ENCODE peak calls at places on chromosome 20, in ten cellular contexts. V, Y, B, W, D, Q, I, J, U and N are unnamed samples.

GRCh38 chr20:6101346-6101745 is 21.5 kb downstream of the FERMT1 start:
- DNase-seq in V (no peak), Y (no peak), B (no peak), W (no peak), D (no peak), Q (no peak), I (no peak), J (no peak), U (no peak), N (no peak)

GRCh38 chr20:25389858-25390537 is 637 bp downstream of the ABHD12 start:
- DNase-seq in V (no peak), Y (peak), B (no peak), W (peak), D (peak), Q (no peak), I (peak), J (no peak), U (peak), N (no peak)

GRCh38 chr20:25865715-25866656 is 169.3 kb upstream of the ZNF337 start:
- DNase-seq in V (peak), Y (peak), B (peak), W (peak), D (no peak), Q (no peak), I (peak), J (peak), U (peak), N (no peak)

GRCh38 chr20:29878777-29879442 is 1378.6 kb upstream of the DEFB115 start:
- DNase-seq in V (no peak), Y (no peak), B (no peak), W (no peak), D (peak), Q (no peak), I (no peak), J (no peak), U (no peak), N (no peak)

GRCh38 chr20:45358282-45359068 is 4.5 kb upstream of the SYS1 start:
- DNase-seq in V (no peak), Y (peak), B (peak), W (no peak), D (peak), Q (no peak), I (peak), J (peak), U (no peak), N (no peak)

GRCh38 chr20:14337400-14338171 is at the start of gene FLRT3:
- DNase-seq in V (peak), Y (peak), B (peak), W (peak), D (peak), Q (peak), I (peak), J (peak), U (peak), N (peak)

GRCh38 chr20:22684072-22684762 is 99.8 kb upstream of the FOXA2 start:
- DNase-seq in V (peak), Y (peak), B (peak), W (peak), D (no peak), Q (peak), I (peak), J (peak), U (peak), N (peak)

GRCh38 chr20:8854566-8854965 is 214.3 kb upstream of the PLCB4 start:
- DNase-seq in V (no peak), Y (no peak), B (peak), W (no peak), D (no peak), Q (peak), I (peak), J (peak), U (no peak), N (no peak)

GRCh38 chr20:17471606-17472187 is 59.5 kb downstream of the BFSP1 start:
- DNase-seq in V (no peak), Y (no peak), B (no peak), W (no peak), D (no peak), Q (no peak), I (no peak), J (no peak), U (no peak), N (no peak)

GRCh38 chr20:7090753-7091310 is 323.3 kb downstream of the BMP2 start:
- DNase-seq in V (no peak), Y (no peak), B (no peak), W (peak), D (no peak), Q (no peak), I (no peak), J (no peak), U (no peak), N (no peak)

GRCh38 chr20:10739575-10739974 is 65.8 kb upstream of the JAG1 start:
- DNase-seq in V (no peak), Y (no peak), B (no peak), W (no peak), D (no peak), Q (no peak), I (peak), J (peak), U (no peak), N (no peak)

GRCh38 chr20:62761759-62762131 is 34.5 kb upstream of the MRGBP start:
- DNase-seq in V (no peak), Y (no peak), B (no peak), W (no peak), D (no peak), Q (no peak), I (no peak), J (no peak), U (no peak), N (no peak)

GRCh38 chr20:59483481-59483880 is 120.9 kb upstream of the PHACTR3 start:
- DNase-seq in V (no peak), Y (no peak), B (no peak), W (no peak), D (no peak), Q (no peak), I (no peak), J (no peak), U (no peak), N (no peak)

GRCh38 chr20:1163105-1163504 is 21.7 kb downstream of the TMEM74B start:
- DNase-seq in V (no peak), Y (no peak), B (no peak), W (no peak), D (peak), Q (no peak), I (no peak), J (no peak), U (no peak), N (no peak)

GRCh38 chr20:848218-848617 is 14.7 kb downstream of the FAM110A start:
- DNase-seq in V (no peak), Y (no peak), B (no peak), W (no peak), D (no peak), Q (no peak), I (no peak), J (no peak), U (no peak), N (no peak)

GRCh38 chr20:16129411-16129810 is 443.8 kb downstream of the KIF16B start:
- DNase-seq in V (no peak), Y (no peak), B (no peak), W (no peak), D (no peak), Q (no peak), I (no peak), J (no peak), U (no peak), N (no peak)

GRCh38 chr20:57048027-57048869 is 218.2 kb downstream of the BMP7 start:
- DNase-seq in V (peak), Y (peak), B (peak), W (peak), D (no peak), Q (no peak), I (peak), J (peak), U (peak), N (no peak)

GRCh38 chr20:8242827-8243764 is 111.0 kb downstream of the PLCB1 start:
- DNase-seq in V (no peak), Y (no peak), B (peak), W (no peak), D (no peak), Q (no peak), I (no peak), J (peak), U (no peak), N (no peak)

GRCh38 chr20:63433756-63434531 is 38.5 kb downstream of the KCNQ2 start:
- DNase-seq in V (no peak), Y (no peak), B (no peak), W (no peak), D (no peak), Q (no peak), I (no peak), J (no peak), U (no peak), N (no peak)

GRCh38 chr20:13213335-13213734 is 7.7 kb upstream of the ISM1 start:
- DNase-seq in V (no peak), Y (no peak), B (peak), W (no peak), D (no peak), Q (no peak), I (no peak), J (no peak), U (no peak), N (no peak)

GRCh38 chr20:957544-957943 is 41.4 kb upstream of the ANGPT4 start:
- DNase-seq in V (peak), Y (peak), B (peak), W (peak), D (no peak), Q (no peak), I (no peak), J (no peak), U (no peak), N (no peak)

GRCh38 chr20:56630506-56631317 is 1.6 kb downstream of the TFAP2C start:
- DNase-seq in V (peak), Y (no peak), B (peak), W (peak), D (no peak), Q (no peak), I (no peak), J (no peak), U (peak), N (no peak)

GRCh38 chr20:2914160-2914559 is 40.9 kb downstream of the PTPRA start:
- DNase-seq in V (peak), Y (peak), B (no peak), W (peak), D (no peak), Q (no peak), I (no peak), J (peak), U (peak), N (no peak)
- TF ChIP-seq CTCF in V (peak), Y (peak), B (peak), W (peak), D (no peak), Q (no peak), I (no peak), J (no peak), U (no peak), N (no peak)

DNA sequence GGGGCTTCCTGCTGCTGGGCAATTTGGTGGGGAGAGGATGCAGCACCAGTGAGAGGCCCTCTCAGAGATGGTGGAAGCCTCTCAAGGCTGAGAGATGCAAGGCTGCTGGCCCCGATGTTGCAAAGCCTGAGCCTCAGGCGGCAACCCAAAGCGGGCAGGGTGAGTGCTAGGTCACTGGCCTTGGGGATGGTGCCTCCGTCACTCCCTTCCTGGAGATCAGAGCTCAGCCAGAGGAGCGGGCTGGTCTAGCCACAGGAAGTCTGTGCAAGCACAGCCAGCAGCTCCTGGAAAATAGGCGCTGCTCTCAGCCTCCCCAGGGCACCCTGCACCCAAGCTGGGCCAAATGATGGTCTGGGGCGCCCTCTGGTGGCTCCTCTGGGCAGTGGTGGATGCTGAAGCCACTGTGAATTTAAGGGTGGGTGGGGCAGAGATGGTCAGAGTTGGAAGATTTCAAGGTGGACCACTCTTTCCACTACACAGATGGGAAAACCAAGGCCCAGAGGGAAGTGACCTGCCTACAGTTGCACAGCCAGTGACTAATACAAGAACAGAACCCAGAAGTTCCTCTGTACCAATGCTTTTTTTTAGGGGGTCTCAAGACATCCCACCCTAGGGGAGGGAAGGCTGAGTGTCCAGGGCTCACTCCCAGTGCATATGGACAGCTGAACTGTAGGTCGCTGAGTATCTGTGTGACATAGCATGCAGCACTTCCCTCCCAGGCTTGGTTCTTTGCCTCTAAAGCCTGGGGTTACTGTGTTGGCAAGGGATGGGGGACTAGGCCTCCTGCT is 20.8 kb downstream of the C20orf203 start:
- DNase-seq in V (peak), Y (peak), B (peak), W (peak), D (peak), Q (peak), I (peak), J (peak), U (peak), N (peak)
- TF ChIP-seq CTCF in V (peak), Y (peak), B (peak), W (peak), D (peak), Q (peak), I (peak), J (peak), U (peak), N (peak)

DNA sequence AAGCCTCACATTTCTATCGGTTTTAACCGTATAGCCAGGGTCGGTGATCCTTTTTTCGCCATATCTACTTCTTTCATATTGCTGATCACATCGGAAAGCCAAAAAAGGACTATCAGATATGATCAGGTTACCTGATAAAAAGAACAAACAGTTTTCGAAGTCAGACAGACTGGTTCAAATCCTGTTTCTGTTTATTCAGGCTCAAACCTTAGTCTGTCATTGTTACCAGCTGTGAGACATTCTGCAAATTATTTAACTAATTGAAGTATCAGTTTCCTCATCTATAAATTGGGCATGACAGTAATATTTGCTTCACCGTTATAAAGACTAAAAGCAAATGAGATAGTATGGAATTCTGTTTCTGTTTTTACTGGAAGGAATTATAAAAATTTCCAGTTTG is 111.3 kb downstream of the TSHZ2 start:
- DNase-seq in V (no peak), Y (no peak), B (no peak), W (no peak), D (no peak), Q (no peak), I (no peak), J (no peak), U (no peak), N (no peak)
- TF ChIP-seq CTCF in V (no peak), Y (no peak), B (no peak), W (no peak), D (no peak), Q (no peak), I (no peak), J (no peak), U (no peak), N (no peak)

GRCh38 chr20:50746138-50746940 is 15.0 kb downstream of the PARD6B start:
- DNase-seq in V (no peak), Y (no peak), B (peak), W (no peak), D (no peak), Q (no peak), I (peak), J (peak), U (no peak), N (no peak)
- TF ChIP-seq CTCF in V (no peak), Y (no peak), B (no peak), W (no peak), D (no peak), Q (peak), I (no peak), J (no peak), U (no peak), N (no peak)

GRCh38 chr20:41340327-41341055 is at the start of gene LPIN3:
- DNase-seq in V (peak), Y (peak), B (peak), W (peak), D (peak), Q (no peak), I (peak), J (peak), U (peak), N (no peak)
- TF ChIP-seq CTCF in V (no peak), Y (no peak), B (no peak), W (no peak), D (no peak), Q (no peak), I (no peak), J (peak), U (no peak), N (peak)

GRCh38 chr20:34578040-34578439 is 19.5 kb downstream of the MAP1LC3A start:
- DNase-seq in V (no peak), Y (peak), B (peak), W (no peak), D (peak), Q (no peak), I (no peak), J (peak), U (no peak), N (no peak)

GRCh38 chr20:34579936-34580587 is 21.5 kb downstream of the MAP1LC3A start:
- DNase-seq in V (no peak), Y (peak), B (no peak), W (peak), D (peak), Q (no peak), I (no peak), J (no peak), U (peak), N (no peak)

GRCh38 chr20:34578521-34579147 is 20.1 kb downstream of the MAP1LC3A start:
- DNase-seq in V (no peak), Y (no peak), B (no peak), W (no peak), D (peak), Q (no peak), I (no peak), J (no peak), U (no peak), N (no peak)

GRCh38 chr20:34580588-34580940 is 22.0 kb downstream of the MAP1LC3A start:
- DNase-seq in V (no peak), Y (no peak), B (no peak), W (no peak), D (peak), Q (no peak), I (no peak), J (no peak), U (no peak), N (no peak)

DNA sequence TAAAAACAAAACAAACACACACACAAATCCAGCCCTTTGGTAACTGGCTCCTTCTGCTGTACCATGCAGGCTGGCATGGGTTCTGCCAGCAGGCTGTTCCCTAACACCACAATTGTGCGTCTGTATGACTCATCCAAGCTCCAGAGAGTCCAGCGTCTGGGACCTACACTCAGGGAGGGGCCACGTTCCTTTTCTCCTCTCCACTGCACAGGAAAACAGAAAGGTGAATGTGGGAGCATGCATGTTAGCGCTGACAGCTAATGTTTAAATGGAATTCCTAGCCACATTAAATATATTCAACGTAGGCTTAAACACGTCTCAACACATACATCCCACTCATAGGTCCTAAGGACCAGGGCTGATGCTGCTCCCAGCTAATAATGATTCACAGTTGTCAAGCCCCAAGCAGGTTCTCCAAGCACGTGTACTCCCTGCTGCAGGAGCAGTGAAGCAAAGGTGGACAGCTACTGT is 20.7 kb downstream of the MAP1LC3A start:
- DNase-seq in V (peak), Y (peak), B (peak), W (peak), D (peak), Q (no peak), I (peak), J (peak), U (no peak), N (no peak)
- TF ChIP-seq CTCF in V (peak), Y (peak), B (peak), W (peak), D (peak), Q (peak), I (peak), J (peak), U (no peak), N (peak)

DNA sequence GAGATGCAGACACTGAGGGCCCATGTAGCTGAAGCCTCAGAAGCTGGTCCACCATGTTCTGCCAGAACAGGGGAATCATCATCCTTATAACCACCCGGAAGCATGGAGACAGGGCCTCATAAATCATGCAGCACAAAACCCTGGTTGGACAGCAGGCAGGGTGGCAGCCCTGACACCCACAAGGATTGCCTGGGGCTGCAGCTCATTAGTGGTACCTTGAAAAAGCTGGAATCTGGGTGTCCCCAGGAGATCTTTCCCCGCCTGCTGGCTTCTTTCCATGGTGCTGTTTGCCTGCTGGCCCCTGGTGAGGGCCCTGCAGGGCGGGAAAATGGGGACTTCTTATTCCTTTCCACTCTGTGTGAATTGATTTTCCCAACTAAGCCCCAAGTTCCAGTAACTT is 50.6 kb upstream of the GGTLC1 start:
- DNase-seq in V (no peak), Y (no peak), B (no peak), W (no peak), D (no peak), Q (no peak), I (no peak), J (no peak), U (no peak), N (no peak)
- TF ChIP-seq CTCF in V (no peak), Y (no peak), B (no peak), W (no peak), D (no peak), Q (no peak), I (no peak), J (no peak), U (no peak), N (no peak)

GRCh38 chr20:61712632-61713031 is 353.0 kb downstream of the TAF4 start:
- DNase-seq in V (no peak), Y (no peak), B (no peak), W (no peak), D (no peak), Q (no peak), I (no peak), J (no peak), U (no peak), N (no peak)
- TF ChIP-seq CTCF in V (no peak), Y (no peak), B (no peak), W (no peak), D (no peak), Q (no peak), I (no peak), J (no peak), U (no peak), N (no peak)

DNA sequence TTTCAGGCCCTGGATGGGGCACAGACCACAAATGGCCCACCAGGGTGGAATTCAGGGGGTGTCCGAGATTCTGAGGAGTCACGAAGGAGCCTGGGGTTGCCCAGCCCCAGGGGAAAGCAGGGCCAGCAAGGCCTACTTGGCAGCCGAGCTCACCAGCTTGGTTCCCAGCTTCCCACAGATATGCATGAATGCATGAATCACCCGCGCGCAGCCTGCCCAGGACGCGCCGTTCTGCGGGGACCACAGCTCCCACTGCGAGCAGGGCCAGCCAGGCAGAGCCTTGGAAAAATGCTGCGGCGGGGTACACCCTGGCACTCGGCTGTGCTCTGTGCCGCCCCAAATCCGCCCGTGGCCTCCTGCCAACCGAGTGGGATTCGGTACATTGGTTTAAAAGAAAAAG is 211.1 kb downstream of the NFATC2 start:
- DNase-seq in V (no peak), Y (no peak), B (peak), W (no peak), D (no peak), Q (no peak), I (no peak), J (peak), U (no peak), N (no peak)
- TF ChIP-seq CTCF in V (no peak), Y (no peak), B (no peak), W (no peak), D (no peak), Q (no peak), I (no peak), J (no peak), U (no peak), N (no peak)